ENCODE peak calls at places on chromosomes 4 and X, in nine cellular contexts. E is uterus, G is esophagus muscularis mucosa, H is ovary, S is A549, Y is thyroid gland, I is K562, T is heart left ventricle, C is lower leg skin. F is an unnamed sample.

GRCh38 chr4:40734497-40734896 is 15.3 kb upstream of the NSUN7 start:
- DNase-seq in T (no peak), E (no peak), C (no peak), H (no peak), I (no peak), S (no peak), Y (no peak), G (no peak), F (no peak)

GRCh38 chr4:81682492-81682891 is 210.8 kb upstream of the RASGEF1B start:
- DNase-seq in S (no peak), H (no peak), C (no peak), T (no peak), E (no peak), Y (no peak), I (no peak), G (no peak), F (no peak)

GRCh38 chr4:144399927-144400326 is 246.0 kb upstream of the HHIP start:
- DNase-seq in H (no peak), S (peak), C (no peak), T (no peak), Y (no peak), G (no peak), I (no peak), E (peak), F (no peak)

GRCh38 chrX:109847257-109848187 is 114.5 kb upstream of the ACSL4 start:
- DNase-seq in I (no peak), C (no peak), G (no peak), H (no peak), T (no peak), Y (no peak), E (peak), S (peak), F (peak)

GRCh38 chr4:155703486-155704227 is 37.0 kb downstream of the GUCY1A1 start:
- DNase-seq in C (no peak), G (no peak), T (no peak), Y (no peak), S (no peak), I (no peak), E (no peak), H (no peak), F (no peak)

GRCh38 chr4:173367946-173368345 is 2.8 kb upstream of the SAP30 start:
- DNase-seq in C (no peak), T (no peak), G (no peak), S (no peak), Y (no peak), I (peak), H (no peak), E (no peak), F (no peak)

GRCh38 chrX:110965409-110965808 is 130.6 kb upstream of the PAK3 start:
- DNase-seq in H (no peak), E (no peak), T (no peak), G (no peak), S (no peak), I (no peak), Y (no peak), C (no peak), F (no peak)

GRCh38 chr4:185305979-185306442 is 89.7 kb downstream of the LRP2BP start:
- DNase-seq in T (no peak), E (no peak), H (no peak), S (peak), I (no peak), Y (peak), C (no peak), G (no peak), F (no peak)

GRCh38 chr4:80507507-80507906 is 172.0 kb downstream of the CFAP299 start:
- DNase-seq in G (no peak), T (no peak), E (no peak), I (no peak), S (no peak), H (no peak), C (no peak), Y (no peak), F (no peak)

GRCh38 chr4:123545569-123546122 is 149.1 kb downstream of the SPRY1 start:
- DNase-seq in T (no peak), E (no peak), H (no peak), C (no peak), I (no peak), S (no peak), Y (no peak), G (no peak), F (no peak)

GRCh38 chrX:154317391-154318000 is 21.9 kb downstream of the TKTL1 start:
- DNase-seq in G (no peak), E (no peak), H (no peak), C (no peak), I (peak), S (peak), Y (peak), T (no peak), F (no peak)

GRCh38 chr4:169668069-169668721 is 47.8 kb downstream of the CLCN3 start:
- DNase-seq in E (no peak), C (no peak), G (no peak), T (no peak), Y (no peak), H (no peak), S (no peak), I (no peak), F (no peak)

GRCh38 chr4:168524006-168524405 is 27.2 kb downstream of the PALLD start:
- DNase-seq in G (no peak), I (no peak), Y (no peak), H (no peak), S (no peak), C (no peak), T (no peak), E (no peak), F (no peak)

GRCh38 chr4:89797117-89797516 is 39.8 kb downstream of the SNCA start:
- DNase-seq in G (no peak), H (no peak), C (peak), T (no peak), S (peak), I (no peak), E (no peak), Y (peak), F (no peak)

GRCh38 chrX:88437563-88437962 is 309.5 kb upstream of the CPXCR1 start:
- DNase-seq in H (no peak), G (no peak), Y (no peak), S (no peak), T (no peak), E (no peak), I (no peak), C (no peak), F (no peak)

GRCh38 chr4:6245246-6246169 is 24.1 kb upstream of the WFS1 start:
- DNase-seq in C (no peak), E (no peak), I (no peak), T (peak), Y (peak), H (no peak), S (no peak), G (no peak), F (no peak)

GRCh38 chr4:76989391-76990061 is 40.0 kb downstream of the SEPTIN11 start:
- DNase-seq in S (no peak), C (no peak), H (no peak), E (no peak), Y (no peak), I (no peak), G (no peak), T (no peak), F (no peak)

GRCh38 chr4:128288689-128289106 is 1.1 kb upstream of the PGRMC2 start:
- DNase-seq in C (no peak), Y (peak), E (no peak), I (no peak), G (no peak), T (no peak), H (no peak), S (peak), F (no peak)

GRCh38 chrX:112147206-112147605 is 64.6 kb upstream of the TRPC5 start:
- DNase-seq in C (no peak), I (peak), E (no peak), S (peak), H (no peak), Y (peak), G (no peak), T (no peak), F (no peak)

GRCh38 chr4:155600246-155600645 is 66.4 kb upstream of the GUCY1A1 start:
- DNase-seq in S (no peak), E (no peak), T (no peak), G (no peak), C (no peak), H (no peak), Y (no peak), I (no peak), F (no peak)

GRCh38 chr4:123340381-123340701 is 56.3 kb upstream of the SPRY1 start:
- DNase-seq in H (no peak), G (no peak), Y (no peak), E (peak), S (peak), T (no peak), C (no peak), I (no peak), F (no peak)

GRCh38 chrX:41412261-41413167 is 34.6 kb upstream of the NYX start:
- DNase-seq in H (peak), G (no peak), Y (peak), I (no peak), S (peak), C (no peak), T (no peak), E (peak), F (no peak)

GRCh38 chr4:6710282-6710681 is 617 bp upstream of the MRFAP1L1 start:
- DNase-seq in G (no peak), T (no peak), H (peak), C (no peak), Y (no peak), I (no peak), E (no peak), S (no peak), F (no peak)

GRCh38 chrX:139204903-139205667 is 325.5 kb upstream of the F9 start:
- DNase-seq in S (peak), C (no peak), G (no peak), E (peak), I (peak), H (peak), Y (peak), T (no peak), F (peak)

GRCh38 chrX:118941147-118941546 is 33.3 kb upstream of the LONRF3 start:
- DNase-seq in I (no peak), H (no peak), C (no peak), G (no peak), S (no peak), E (no peak), T (no peak), Y (no peak), F (no peak)

GRCh38 chr4:98558770-98559169 is 99.6 kb downstream of the TSPAN5 start:
- DNase-seq in I (no peak), T (no peak), S (no peak), G (no peak), C (no peak), Y (no peak), E (no peak), H (no peak), F (no peak)

GRCh38 chrX:64447207-64447606 is 52.0 kb upstream of the MTMR8 start:
- DNase-seq in I (no peak), T (no peak), E (no peak), H (no peak), Y (no peak), S (no peak), C (no peak), G (no peak), F (no peak)

GRCh38 chr4:119209077-119209476 is 3.4 kb upstream of the USP53 start:
- DNase-seq in G (no peak), H (no peak), E (no peak), S (peak), T (no peak), Y (no peak), I (peak), C (peak), F (no peak)

GRCh38 chrX:47226531-47227333 is 6.1 kb upstream of the USP11 start:
- DNase-seq in G (no peak), S (no peak), C (no peak), I (no peak), E (no peak), Y (no peak), T (no peak), H (peak), F (no peak)

GRCh38 chrX:47224266-47224895 is 5.9 kb downstream of the CDK16 start:
- DNase-seq in Y (no peak), T (no peak), E (no peak), H (peak), I (no peak), C (no peak), S (no peak), G (no peak), F (no peak)

GRCh38 chrX:47226071-47226470 is 6.7 kb upstream of the USP11 start:
- DNase-seq in E (no peak), T (no peak), Y (no peak), G (no peak), I (no peak), H (peak), S (no peak), C (no peak), F (no peak)

GRCh38 chrX:47223476-47224250 is 5.2 kb downstream of the CDK16 start:
- DNase-seq in C (no peak), H (peak), S (no peak), G (no peak), I (no peak), E (no peak), T (no peak), Y (no peak), F (no peak)

GRCh38 chrX:47224896-47225290 is 6.4 kb downstream of the CDK16 start:
- DNase-seq in C (no peak), E (no peak), S (no peak), Y (no peak), T (no peak), I (no peak), G (no peak), H (peak), F (no peak)
- TF ChIP-seq CTCF in C (no peak), E (no peak), S (no peak), Y (no peak), T (no peak), I (no peak), G (no peak), H (no peak), F (no peak)

DNA sequence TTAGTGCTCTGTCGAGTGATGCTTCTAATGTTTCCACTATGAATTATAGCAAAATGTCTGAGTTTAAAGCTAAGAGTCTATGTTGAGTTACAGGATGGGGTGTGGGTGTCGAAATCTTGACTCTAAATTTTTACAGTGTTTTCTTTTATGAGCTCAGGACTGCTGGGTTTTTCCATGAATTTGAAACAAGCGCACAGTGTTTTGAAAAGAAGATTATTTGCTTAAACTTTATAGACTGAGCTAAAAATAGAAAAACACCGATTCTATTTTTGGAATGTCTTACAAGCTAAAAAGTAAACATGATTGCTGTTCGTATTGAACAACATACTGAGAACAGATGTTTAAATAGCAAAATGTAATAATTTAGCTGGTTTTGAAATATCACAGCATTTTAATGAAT is 7.6 kb downstream of the PTTG2 start:
- DNase-seq in S (no peak), G (no peak), I (no peak), C (no peak), E (no peak), T (no peak), H (no peak), Y (no peak), F (no peak)
- H3K4me3 ChIP-seq in S (no peak), G (no peak), I (no peak), C (no peak), E (no peak), T (no peak), H (no peak), Y (no peak), F (peak)

GRCh38 chr4:101292901-101293300 is 54.4 kb downstream of the PPP3CA start:
- DNase-seq in S (no peak), I (no peak), H (no peak), G (no peak), T (no peak), C (no peak), Y (peak), E (no peak), F (no peak)

GRCh38 chr4:101294591-101294990 is 52.7 kb downstream of the PPP3CA start:
- DNase-seq in H (no peak), I (no peak), S (no peak), C (no peak), Y (no peak), E (no peak), T (no peak), G (no peak), F (no peak)

GRCh38 chr4:101290651-101291050 is 56.7 kb downstream of the PPP3CA start:
- DNase-seq in S (no peak), T (no peak), C (no peak), G (no peak), E (no peak), H (no peak), I (no peak), Y (peak), F (no peak)

GRCh38 chr4:101291198-101291597 is 56.1 kb downstream of the PPP3CA start:
- DNase-seq in E (no peak), S (no peak), C (no peak), Y (no peak), G (no peak), T (no peak), H (no peak), I (no peak), F (no peak)

DNA sequence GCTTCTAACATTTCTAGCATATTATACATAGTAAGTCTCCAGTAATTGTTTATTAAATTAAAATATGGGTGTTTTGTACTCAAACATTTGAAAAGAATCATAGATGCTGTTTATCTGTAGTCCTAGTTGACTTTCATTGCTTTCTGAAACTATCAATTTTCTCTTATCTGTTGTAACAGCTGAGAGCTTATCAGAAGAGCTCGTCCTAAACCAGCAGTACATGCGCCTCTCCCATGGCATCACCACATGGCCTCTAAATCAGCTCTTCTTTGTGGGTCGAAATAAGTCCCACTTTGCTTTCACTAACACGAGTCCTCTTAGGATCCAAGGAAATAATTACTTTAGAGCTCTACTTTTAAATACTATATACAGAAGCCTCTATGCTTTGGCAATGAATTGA is 55.1 kb downstream of the PPP3CA start:
- DNase-seq in G (no peak), E (no peak), Y (no peak), S (no peak), C (no peak), I (no peak), H (no peak), T (no peak), F (no peak)
- TF ChIP-seq POLR2A in G (no peak), E (no peak), Y (no peak), S (no peak), C (no peak), I (no peak), H (no peak), T (no peak), F (no peak)

GRCh38 chr4:140234697-140235060 is 80.7 kb upstream of the MAML3 start:
- DNase-seq in C (no peak), G (no peak), S (no peak), E (no peak), I (no peak), H (no peak), Y (no peak), T (no peak), F (no peak)

GRCh38 chr4:140229881-140230280 is 75.9 kb upstream of the MAML3 start:
- DNase-seq in T (no peak), C (no peak), I (no peak), Y (no peak), G (no peak), H (no peak), E (no peak), S (no peak), F (no peak)

GRCh38 chr4:140236649-140237160 is 82.7 kb upstream of the MAML3 start:
- DNase-seq in H (no peak), T (no peak), S (no peak), Y (no peak), C (no peak), I (no peak), E (no peak), G (no peak), F (no peak)

GRCh38 chr4:140237616-140238352 is 83.8 kb upstream of the MAML3 start:
- DNase-seq in T (peak), E (peak), G (no peak), C (peak), S (no peak), Y (peak), I (no peak), H (peak), F (peak)

DNA sequence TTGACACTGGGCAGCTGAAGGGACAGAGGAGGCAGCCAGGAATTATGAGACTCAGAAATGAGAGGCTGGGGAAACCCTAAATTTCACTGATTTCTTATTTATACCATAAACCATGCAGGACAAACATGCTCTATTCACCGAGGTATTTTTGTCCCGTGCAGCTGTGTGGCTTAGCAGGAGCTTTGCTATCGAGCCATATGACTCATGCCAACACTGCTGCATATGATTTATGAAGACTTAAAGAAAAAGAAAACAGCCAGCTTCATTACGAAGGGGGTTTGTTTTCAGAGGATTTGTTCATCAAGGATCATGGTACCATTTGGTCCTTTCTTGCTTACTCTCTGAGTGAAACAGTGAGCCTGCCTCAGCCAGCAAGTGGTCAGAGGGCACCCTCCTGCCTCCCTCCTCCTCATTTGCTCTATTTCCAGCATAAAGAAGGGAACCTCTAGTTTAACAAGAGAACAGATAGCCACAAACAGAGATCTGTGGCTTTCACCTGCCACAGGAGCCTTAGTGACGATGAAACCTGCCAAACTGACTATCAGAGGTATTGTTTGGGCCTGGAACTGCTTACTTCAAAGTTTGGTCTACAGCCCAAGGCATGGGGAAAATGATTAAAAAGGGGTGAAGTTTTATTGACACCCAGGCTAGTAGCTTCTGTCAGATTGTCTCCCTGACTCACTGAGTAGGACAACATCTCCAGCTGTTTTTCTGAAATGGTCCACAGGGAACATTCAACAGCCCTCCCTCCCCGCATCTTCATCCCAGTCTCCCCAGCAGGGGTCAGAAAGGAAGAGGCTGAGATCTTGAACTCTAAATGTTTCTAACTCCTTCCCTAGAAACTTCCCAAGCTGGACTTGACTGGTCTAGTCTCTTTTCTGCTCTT is 80.1 kb upstream of the MAML3 start:
- DNase-seq in G (no peak), S (no peak), H (no peak), E (peak), Y (no peak), I (no peak), T (no peak), C (no peak), F (no peak)
- TF ChIP-seq CTCF in G (no peak), S (no peak), H (no peak), E (no peak), Y (no peak), I (no peak), T (no peak), C (no peak), F (no peak)